ENCODE peak calls at places on chromosomes 12 and 14, in four cellular contexts. E is left colon, B is astrocyte, V is endodermal cell. M is an unnamed sample.

GRCh38 chr14:75113932-75114539 is 12.8 kb downstream of the NEK9 start:
- DNase-seq in E (no peak), B (no peak), V (no peak), M (no peak)

GRCh38 chr12:2344476-2344875 is 291.7 kb downstream of the CACNA1C start:
- DNase-seq in V (peak), E (no peak), B (no peak), M (no peak)

GRCh38 chr12:112900298-112901145 is 6.2 kb upstream of the OAS1 start:
- DNase-seq in E (peak), B (peak), V (peak), M (peak)

GRCh38 chr14:94426526-94426925 is 26.1 kb downstream of the SERPINA11 start:
- DNase-seq in V (no peak), E (no peak), B (no peak), M (no peak)

GRCh38 chr14:55718551-55718950 is 138.5 kb downstream of the KTN1 start:
- DNase-seq in B (no peak), E (no peak), V (no peak), M (no peak)

GRCh38 chr12:56189918-56190694 is 823 bp upstream of the SMARCC2 start:
- DNase-seq in B (peak), E (peak), V (peak), M (peak)

GRCh38 chr12:52209321-52209720 is 17.5 kb upstream of the KRT80 start:
- DNase-seq in B (no peak), E (no peak), V (peak), M (peak)

GRCh38 chr12:42756841-42757661 is 167.5 kb upstream of the PRICKLE1 start:
- DNase-seq in V (peak), B (peak), E (no peak), M (peak)

GRCh38 chr12:87801860-87802720 is 227.1 kb downstream of the C12orf50 start:
- DNase-seq in E (no peak), V (no peak), B (peak), M (no peak)

GRCh38 chr12:34606749-34607519 is 584.6 kb downstream of the ALG10 start:
- DNase-seq in B (no peak), V (no peak), E (no peak), M (peak)

GRCh38 chr14:99401624-99402282 is 78.9 kb downstream of the SETD3 start:
- DNase-seq in V (peak), B (no peak), E (no peak), M (peak)

GRCh38 chr12:103814436-103814835 is 26.6 kb downstream of the NT5DC3 start:
- DNase-seq in B (peak), E (no peak), V (no peak), M (no peak)

GRCh38 chr12:105933671-105934665 is 204.8 kb downstream of the NUAK1 start:
- DNase-seq in E (peak), B (peak), V (no peak), M (no peak)

GRCh38 chr14:66085662-66086061 is 400.5 kb upstream of the CCDC196 start:
- DNase-seq in V (no peak), B (no peak), E (no peak), M (no peak)

GRCh38 chr12:29574500-29574899 is 77.0 kb upstream of the OVCH1 start:
- DNase-seq in B (no peak), E (no peak), V (no peak), M (no peak)

GRCh38 chr12:104219361-104219892 is 3.8 kb downstream of the TXNRD1 start:
- DNase-seq in B (peak), V (no peak), E (no peak), M (no peak)

GRCh38 chr14:60303745-60304144 is 54.7 kb downstream of the PPM1A start:
- DNase-seq in E (no peak), V (no peak), B (no peak), M (no peak)

GRCh38 chr12:81128930-81129554 is 51.2 kb downstream of the ACSS3 start:
- DNase-seq in B (peak), E (peak), V (peak), M (peak)

GRCh38 chr14:105467942-105468471 is 6.6 kb upstream of the CRIP2 start:
- DNase-seq in V (no peak), B (no peak), E (no peak), M (no peak)

GRCh38 chr14:52918486-52918885 is 32.4 kb downstream of the FERMT2 start:
- DNase-seq in E (no peak), V (no peak), B (peak), M (no peak)

GRCh38 chr12:57591567-57592325 is 754 bp downstream of the PIP4K2C start:
- DNase-seq in E (peak), V (peak), B (peak), M (no peak)

GRCh38 chr12:127655691-127656090 is 611.3 kb upstream of the TMEM132C start:
- DNase-seq in B (peak), V (no peak), E (no peak), M (no peak)

GRCh38 chr12:42187799-42188198 is 43.1 kb upstream of the GXYLT1 start:
- DNase-seq in B (no peak), V (no peak), E (no peak), M (no peak)

GRCh38 chr12:16344269-16344668 is 3.2 kb upstream of the MGST1 start:
- DNase-seq in V (no peak), E (no peak), B (peak), M (no peak)

GRCh38 chr12:132550830-132551229 is 59.6 kb downstream of the LRCOL1 start:
- DNase-seq in B (no peak), V (no peak), E (no peak), M (peak)

GRCh38 chr12:104790296-104791125 is 167.6 kb downstream of the SLC41A2 start:
- DNase-seq in V (peak), B (no peak), E (peak), M (peak)

GRCh38 chr14:93332032-93332852 is 594 bp downstream of the BTBD7 start:
- DNase-seq in E (peak), B (peak), V (peak), M (peak)